ENCODE peak calls at places on chromosomes 7 and 10, in eight cellular contexts. R is progenitor cell of endocrine pancreas, H is mucosa of descending colon, Y is choroid plexus epithelial cell, P is GM13977, I is nephron progenitor cell, U is NB4, Q is tibial nerve. L is an unnamed sample.

GRCh38 chr10:69819713-69820506 is 18.2 kb downstream of the COL13A1 start:
- DNase-seq in R (no peak), H (no peak), Y (peak), P (no peak), I (no peak), U (peak), Q (no peak), L (peak)

GRCh38 chr10:71314028-71314693 is 4.9 kb upstream of the SLC29A3 start:
- DNase-seq in R (peak), H (peak), Y (peak), P (peak), I (peak), U (peak), Q (no peak), L (peak)

GRCh38 chr7:138608292-138608691 is 92.9 kb downstream of the SVOPL start:
- DNase-seq in R (no peak), H (no peak), Y (peak), P (peak), I (no peak), U (no peak), Q (no peak), L (peak)

GRCh38 chr7:33757050-33757449 is 148.3 kb upstream of the BMPER start:
- DNase-seq in R (no peak), H (no peak), Y (no peak), P (no peak), I (no peak), U (no peak), Q (no peak), L (peak)

GRCh38 chr7:98051118-98051744 is 55.4 kb upstream of the LMTK2 start:
- DNase-seq in R (peak), H (peak), Y (no peak), P (peak), I (peak), U (no peak), Q (no peak), L (no peak)

GRCh38 chr10:70274643-70275042 is 9.2 kb downstream of the NPFFR1 start:
- DNase-seq in R (no peak), H (peak), Y (peak), P (no peak), I (no peak), U (no peak), Q (no peak), L (peak)

GRCh38 chr7:123846217-123846891 is 1.4 kb downstream of the HYAL4 start:
- DNase-seq in R (no peak), H (no peak), Y (peak), P (no peak), I (no peak), U (no peak), Q (no peak), L (peak)

GRCh38 chr7:156105337-156106106 is 293.3 kb upstream of the SHH start:
- DNase-seq in R (no peak), H (no peak), Y (no peak), P (no peak), I (no peak), U (no peak), Q (no peak), L (no peak)

GRCh38 chr7:95545007-95545615 is 51.2 kb downstream of the PDK4 start:
- DNase-seq in R (no peak), H (peak), Y (peak), P (no peak), I (peak), U (peak), Q (no peak), L (peak)

GRCh38 chr10:13671874-13672273 is 85.1 kb downstream of the PRPF18 start:
- DNase-seq in R (no peak), H (no peak), Y (no peak), P (no peak), I (no peak), U (no peak), Q (no peak), L (no peak)

GRCh38 chr10:65194131-65194530 is 1672.9 kb downstream of the REEP3 start:
- DNase-seq in R (no peak), H (no peak), Y (peak), P (no peak), I (no peak), U (no peak), Q (no peak), L (peak)

GRCh38 chr7:41979834-41980307 is 257.1 kb downstream of the GLI3 start:
- DNase-seq in R (no peak), H (peak), Y (peak), P (no peak), I (peak), U (peak), Q (no peak), L (peak)

GRCh38 chr7:32506266-32507054 is 11.2 kb downstream of the AVL9 start:
- DNase-seq in R (no peak), H (no peak), Y (peak), P (no peak), I (no peak), U (peak), Q (no peak), L (peak)

GRCh38 chr7:12686894-12687212 is 580 bp upstream of the ARL4A start:
- DNase-seq in R (no peak), H (no peak), Y (no peak), P (no peak), I (no peak), U (no peak), Q (no peak), L (no peak)
- TF ChIP-seq CTCF in R (peak), H (no peak), Y (no peak), P (no peak), I (no peak), U (no peak), Q (peak), L (no peak)

GRCh38 chr10:25555865-25556264 is 378.2 kb upstream of the MYO3A start:
- DNase-seq in R (no peak), H (no peak), Y (no peak), P (no peak), I (no peak), U (peak), Q (no peak), L (no peak)
- TF ChIP-seq CTCF in R (peak), H (no peak), Y (no peak), P (no peak), I (no peak), U (no peak), Q (no peak), L (peak)

GRCh38 chr10:58415757-58416156 is 30.5 kb downstream of the TFAM start:
- DNase-seq in R (no peak), H (no peak), Y (no peak), P (no peak), I (no peak), U (no peak), Q (no peak), L (no peak)

GRCh38 chr10:58409956-58410610 is 24.9 kb downstream of the TFAM start:
- DNase-seq in R (no peak), H (no peak), Y (no peak), P (no peak), I (no peak), U (no peak), Q (no peak), L (no peak)

GRCh38 chr10:58412502-58412961 is 27.3 kb downstream of the TFAM start:
- DNase-seq in R (no peak), H (no peak), Y (peak), P (no peak), I (no peak), U (no peak), Q (no peak), L (peak)

GRCh38 chr10:58414270-58415041 is 29.2 kb downstream of the TFAM start:
- DNase-seq in R (no peak), H (no peak), Y (peak), P (no peak), I (no peak), U (peak), Q (no peak), L (peak)
- TF ChIP-seq CTCF in R (peak), H (no peak), Y (peak), P (no peak), I (no peak), U (no peak), Q (peak), L (peak)

GRCh38 chr10:76303682-76304316 is 872.4 kb downstream of the LRMDA start:
- DNase-seq in R (peak), H (peak), Y (peak), P (peak), I (peak), U (peak), Q (peak), L (peak)

GRCh38 chr10:76302936-76303656 is 871.7 kb downstream of the LRMDA start:
- DNase-seq in R (no peak), H (no peak), Y (peak), P (no peak), I (peak), U (no peak), Q (no peak), L (no peak)

GRCh38 chr10:76299501-76299900 is 868.1 kb downstream of the LRMDA start:
- DNase-seq in R (no peak), H (no peak), Y (no peak), P (no peak), I (no peak), U (no peak), Q (no peak), L (no peak)

GRCh38 chr10:76302491-76302890 is 871.1 kb downstream of the LRMDA start:
- DNase-seq in R (no peak), H (no peak), Y (no peak), P (no peak), I (no peak), U (no peak), Q (no peak), L (peak)

DNA sequence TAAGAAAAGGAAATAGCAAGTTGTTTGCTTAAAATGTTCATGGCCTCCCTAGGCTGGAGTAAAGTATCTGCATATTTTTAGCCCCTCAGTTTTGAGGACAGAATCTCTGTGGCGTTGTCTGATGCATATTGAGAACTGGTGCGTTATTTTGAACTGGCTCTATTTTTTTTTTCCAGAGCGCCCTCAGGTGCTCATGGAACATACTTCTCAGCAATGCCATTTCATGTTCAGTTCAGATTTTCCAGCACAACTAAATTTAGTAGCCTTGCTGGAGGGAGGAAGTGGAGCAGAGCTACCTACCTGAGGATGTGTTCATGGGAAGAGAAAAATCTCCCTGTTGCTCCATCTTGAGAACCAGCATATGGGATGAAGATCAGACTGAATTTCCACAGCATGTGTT is 870.5 kb downstream of the LRMDA start:
- DNase-seq in R (no peak), H (no peak), Y (peak), P (no peak), I (no peak), U (peak), Q (no peak), L (no peak)
- TF ChIP-seq CTCF in R (peak), H (no peak), Y (peak), P (no peak), I (no peak), U (peak), Q (no peak), L (no peak)

GRCh38 chr7:23123465-23123864 is 17.9 kb downstream of the KLHL7 start:
- DNase-seq in R (no peak), H (no peak), Y (no peak), P (no peak), I (no peak), U (no peak), Q (no peak), L (no peak)

GRCh38 chr7:23133797-23134196 is 28.2 kb downstream of the KLHL7 start:
- DNase-seq in R (no peak), H (no peak), Y (no peak), P (no peak), I (no peak), U (no peak), Q (no peak), L (no peak)

DNA sequence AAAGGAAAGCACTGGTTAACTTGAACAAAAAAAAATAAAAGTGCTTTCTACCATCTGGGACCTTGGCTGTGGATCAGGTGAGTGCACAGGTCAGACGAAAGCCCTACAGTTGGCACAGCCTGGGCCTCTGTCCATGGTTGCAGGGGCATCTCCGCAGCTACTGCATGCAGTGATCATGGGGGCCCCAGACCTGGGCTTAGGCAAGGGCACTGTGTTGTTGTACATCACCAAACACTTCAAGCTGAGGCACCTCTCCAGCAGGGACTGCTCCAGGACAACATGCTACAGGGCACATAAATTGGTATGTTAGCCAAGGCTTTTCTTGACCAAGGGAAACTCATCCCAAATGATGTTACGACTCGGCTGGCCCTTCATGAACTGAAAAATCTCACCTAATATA is 23.5 kb downstream of the KLHL7 start:
- DNase-seq in R (no peak), H (no peak), Y (no peak), P (no peak), I (no peak), U (no peak), Q (no peak), L (no peak)
- TF ChIP-seq CTCF in R (no peak), H (no peak), Y (no peak), P (no peak), I (no peak), U (no peak), Q (no peak), L (no peak)

L was measured in fibroblast of pulmonary artery.